ENCODE peak calls at places on chromosomes 16 and 17, in ten cellular contexts. Z, W, A, C, Y, L, E, T, X and G are unnamed samples.
A peak's percentile ranks its signal among the peaks of the same experiment; 100 is the strongest.

GRCh38 chr17:57442401-57442823 is 186.1 kb downstream of the MSI2 start:
- ATAC-seq in L (no peak), W (no peak), C (no peak), Z (no peak), X (no peak), A (no peak), E (no peak), Y (no peak), T (no peak), G (no peak)

GRCh38 chr17:676965-677364 is 37.7 kb downstream of the VPS53 start:
- ATAC-seq in W (no peak), Y (no peak), L (no peak), E (no peak), T (no peak), A (no peak), Z (no peak), C (no peak), X (no peak), G (no peak)

GRCh38 chr17:15663691-15664090 is 20.4 kb downstream of the TRIM16 start:
- ATAC-seq in Y (no peak), W (no peak), X (no peak), Z (no peak), A (no peak), T (no peak), L (no peak), C (no peak), E (no peak), G (no peak)

GRCh38 chr16:11379420-11379819 is 34.2 kb downstream of the RMI2 start:
- ATAC-seq in T (peak; percentile 95), Y (peak; percentile 93), W (peak; percentile 79), L (peak; percentile 84), A (peak; percentile 89), C (peak; percentile 60), E (no peak), X (no peak), Z (no peak), G (no peak)

GRCh38 chr17:1873418-1873817 is 43.6 kb downstream of the RPA1 start:
- ATAC-seq in E (no peak), Z (no peak), A (no peak), Y (peak; percentile 86), C (no peak), X (no peak), T (no peak), L (no peak), W (no peak), G (no peak)

GRCh38 chr17:31794111-31794510 is 64.9 kb downstream of the COPRS start:
- ATAC-seq in Z (no peak), A (no peak), T (no peak), L (no peak), E (no peak), W (no peak), Y (no peak), X (no peak), C (no peak), G (no peak)

GRCh38 chr16:727291-727977 is 528 bp downstream of the HAGHL start:
- ATAC-seq in Z (no peak), L (no peak), A (no peak), C (peak; percentile 8), W (peak; percentile 15), Y (peak; percentile 7), X (peak; percentile 6), E (peak; percentile 8), T (peak; percentile 20), G (peak; percentile 6)

GRCh38 chr16:25299792-25300590 is 42.3 kb upstream of the ZKSCAN2 start:
- ATAC-seq in Z (no peak), A (no peak), L (no peak), T (no peak), Y (no peak), C (no peak), X (no peak), W (no peak), E (no peak), G (no peak)

GRCh38 chr17:77914440-77915254 is 43.9 kb upstream of the TNRC6C start:
- ATAC-seq in Z (peak; percentile 90), T (peak; percentile 18), A (peak; percentile 65), E (peak; percentile 48), C (peak; percentile 64), Y (no peak), W (no peak), L (no peak), X (no peak), G (no peak)

GRCh38 chr17:41334385-41334784 is 16.2 kb downstream of the KRT33A start:
- ATAC-seq in Z (no peak), L (peak; percentile 66), Y (no peak), E (no peak), W (no peak), X (no peak), T (peak; percentile 38), C (no peak), A (no peak), G (no peak)

GRCh38 chr16:4481526-4481925 is 5.3 kb downstream of the HMOX2 start:
- ATAC-seq in W (no peak), Y (peak; percentile 9), C (no peak), E (no peak), Z (no peak), L (no peak), T (no peak), X (no peak), A (no peak), G (no peak)

GRCh38 chr17:43349142-43349541 is 49.7 kb upstream of the ARL4D start:
- ATAC-seq in T (no peak), Y (no peak), X (no peak), Z (no peak), W (no peak), L (no peak), A (no peak), C (no peak), E (no peak), G (no peak)

GRCh38 chr17:40516581-40517285 is 15.3 kb upstream of the TNS4 start:
- ATAC-seq in C (no peak), L (peak; percentile 87), T (peak; percentile 86), Z (no peak), E (peak; percentile 32), A (no peak), X (no peak), W (peak; percentile 10), Y (peak; percentile 85), G (no peak)

GRCh38 chr16:88974641-88975215 is 2.3 kb downstream of the CBFA2T3 start:
- ATAC-seq in W (no peak), A (no peak), Z (no peak), X (no peak), L (no peak), E (no peak), Y (no peak), T (no peak), C (no peak), G (no peak)

GRCh38 chr16:51114369-51114768 is 36.7 kb downstream of the SALL1 start:
- ATAC-seq in L (no peak), Z (no peak), T (no peak), W (no peak), Y (no peak), E (no peak), X (no peak), C (no peak), A (no peak), G (no peak)

GRCh38 chr17:8503807-8504206 is 68.1 kb downstream of the NDEL1 start:
- ATAC-seq in L (no peak), C (no peak), E (no peak), T (no peak), A (no peak), Z (peak; percentile 19), Y (no peak), X (peak; percentile 28), W (peak; percentile 11), G (no peak)

GRCh38 chr16:24174977-24175376 is 81.2 kb upstream of the CACNG3 start:
- ATAC-seq in A (no peak), E (no peak), Y (no peak), X (no peak), Z (no peak), L (no peak), T (no peak), W (no peak), C (no peak), G (no peak)

GRCh38 chr16:17302213-17302612 is 168.5 kb downstream of the XYLT1 start:
- ATAC-seq in Y (no peak), W (no peak), A (no peak), T (peak; percentile 25), X (no peak), Z (no peak), E (no peak), L (peak; percentile 13), C (no peak), G (no peak)

GRCh38 chr17:60493847-60494321 is 32.2 kb downstream of the APPBP2 start:
- ATAC-seq in Z (no peak), Y (no peak), W (no peak), C (no peak), A (no peak), T (no peak), L (no peak), E (no peak), X (no peak), G (no peak)

GRCh38 chr17:32265896-32266388 is 310 bp downstream of the RHBDL3 start:
- ATAC-seq in Y (no peak), W (no peak), E (no peak), L (peak; percentile 33), Z (no peak), X (no peak), T (peak; percentile 2), A (peak; percentile 12), C (no peak), G (peak; percentile 27)

GRCh38 chr16:30407794-30408534 is 558 bp downstream of the ZNF771 start:
- ATAC-seq in W (no peak), Z (peak; percentile 9), X (peak; percentile 47), A (peak; percentile 2), E (no peak), T (no peak), L (no peak), Y (no peak), C (peak; percentile 12), G (peak; percentile 57)

GRCh38 chr17:68006797-68007196 is 10.5 kb upstream of the C17orf58 start:
- ATAC-seq in X (peak; percentile 90), C (no peak), A (no peak), T (no peak), Z (no peak), Y (no peak), L (no peak), E (no peak), W (no peak), G (peak; percentile 72)

GRCh38 chr16:11162571-11163268 is 93.3 kb downstream of the SOCS1 start:
- ATAC-seq in W (no peak), E (peak; percentile 27), Y (no peak), Z (no peak), A (no peak), L (no peak), X (no peak), C (no peak), T (no peak), G (peak; percentile 26)

GRCh38 chr16:23290189-23291062 is 11.7 kb upstream of the SCNN1B start:
- ATAC-seq in T (no peak), E (no peak), Y (no peak), C (peak; percentile 86), Z (no peak), X (no peak), A (no peak), L (no peak), W (peak; percentile 84), G (no peak)

GRCh38 chr17:40458001-40458791 is 14.9 kb downstream of the IGFBP4 start:
- ATAC-seq in L (no peak), A (peak; percentile 58), X (peak; percentile 28), T (no peak), Y (no peak), W (peak; percentile 27), Z (peak; percentile 7), C (peak; percentile 9), E (peak; percentile 89), G (no peak)

GRCh38 chr17:35224436-35224835 is 18.4 kb upstream of the SLFN5 start:
- ATAC-seq in Y (no peak), A (no peak), Z (no peak), T (no peak), X (no peak), W (no peak), L (no peak), C (no peak), E (no peak), G (no peak)